ENCODE peak calls at places on chromosomes 7 and 10, in eight cellular contexts. E is lower lobe of right lung, T is GM23338, G is Caco-2, D is fibroblast of the aortic adventitia, C is cardiac muscle cell, F is mucosa of descending colon, U is fibroblast of pulmonary artery. K is an unnamed sample.
A peak's percentile ranks its signal among the peaks of the same experiment; 100 is the strongest.

GRCh38 chr10:71742301-71743098 is 22.9 kb upstream of the C10orf105 start:
- DNase-seq in G (no peak), D (no peak), U (no peak), T (no peak), F (no peak), C (no peak), E (no peak), K (no peak)

GRCh38 chr7:5396542-5396941 is 27.1 kb downstream of the TNRC18 start:
- DNase-seq in T (no peak), E (peak; percentile 78), C (no peak), U (no peak), G (no peak), D (no peak), F (peak; percentile 53), K (peak; percentile 80)

GRCh38 chr7:114158275-114158674 is 239.5 kb upstream of the PPP1R3A start:
- DNase-seq in E (no peak), F (no peak), C (no peak), U (no peak), D (no peak), G (no peak), T (no peak), K (no peak)

GRCh38 chr7:75604408-75604807 is 112.3 kb downstream of the SPDYE5 start:
- DNase-seq in T (no peak), D (no peak), F (no peak), G (no peak), C (no peak), E (no peak), U (no peak), K (no peak)

GRCh38 chr10:14355750-14356149 is 25.0 kb upstream of the FRMD4A start:
- DNase-seq in U (no peak), D (no peak), F (no peak), C (no peak), G (no peak), T (no peak), E (no peak), K (no peak)

GRCh38 chr7:94008537-94008936 is 4.4 kb upstream of the BET1 start:
- DNase-seq in E (no peak), D (no peak), F (no peak), C (no peak), T (no peak), G (no peak), U (peak; percentile 18), K (peak; percentile 40)

GRCh38 chr10:47243791-47244190 is 56.2 kb upstream of the GDF10 start:
- DNase-seq in U (no peak), G (no peak), T (no peak), F (no peak), C (no peak), E (no peak), D (no peak), K (no peak)

GRCh38 chr7:121288894-121289293 is 39.9 kb upstream of the WNT16 start:
- DNase-seq in T (no peak), U (peak; percentile 67), F (no peak), E (no peak), G (no peak), C (no peak), D (peak; percentile 69), K (peak; percentile 37)

GRCh38 chr10:21334891-21335696 is 190.4 kb downstream of the SKIDA1 start:
- DNase-seq in D (peak; percentile 98), G (peak; percentile 66), F (no peak), C (no peak), U (peak; percentile 90), E (no peak), T (no peak), K (peak; percentile 95)

GRCh38 chr7:134962270-134962669 is 24.0 kb upstream of the AGBL3 start:
- DNase-seq in E (no peak), T (peak; percentile 10), U (no peak), F (no peak), D (no peak), C (no peak), G (no peak), K (no peak)

GRCh38 chr10:89516149-89516832 is 19.1 kb downstream of the SLC16A12 start:
- DNase-seq in G (no peak), C (peak; percentile 67), U (peak; percentile 94), D (peak; percentile 89), F (no peak), T (peak; percentile 36), E (no peak), K (peak; percentile 64)

GRCh38 chr10:103609231-103610082 is 116.0 kb downstream of the NEURL1 start:
- DNase-seq in G (no peak), F (no peak), U (no peak), C (no peak), E (no peak), D (no peak), T (no peak), K (no peak)

GRCh38 chr7:151327659-151328058 is 14.0 kb upstream of the NUB1 start:
- DNase-seq in T (no peak), C (no peak), D (no peak), E (no peak), G (no peak), U (peak; percentile 25), F (no peak), K (peak; percentile 36)

GRCh38 chr7:5139998-5140397 is 50.0 kb upstream of the WIPI2 start:
- DNase-seq in G (peak; percentile 42), C (peak; percentile 38), F (peak; percentile 47), D (peak; percentile 8), U (peak; percentile 41), E (no peak), T (peak; percentile 73), K (peak; percentile 42)

GRCh38 chr10:13739178-13739577 is 152.4 kb downstream of the PRPF18 start:
- DNase-seq in F (no peak), G (no peak), C (no peak), T (no peak), U (no peak), D (no peak), E (no peak), K (no peak)

GRCh38 chr7:155052982-155053381 is 17.1 kb upstream of the HTR5A start:
- DNase-seq in F (no peak), T (no peak), D (no peak), U (no peak), C (no peak), G (no peak), E (no peak), K (no peak)

DNA sequence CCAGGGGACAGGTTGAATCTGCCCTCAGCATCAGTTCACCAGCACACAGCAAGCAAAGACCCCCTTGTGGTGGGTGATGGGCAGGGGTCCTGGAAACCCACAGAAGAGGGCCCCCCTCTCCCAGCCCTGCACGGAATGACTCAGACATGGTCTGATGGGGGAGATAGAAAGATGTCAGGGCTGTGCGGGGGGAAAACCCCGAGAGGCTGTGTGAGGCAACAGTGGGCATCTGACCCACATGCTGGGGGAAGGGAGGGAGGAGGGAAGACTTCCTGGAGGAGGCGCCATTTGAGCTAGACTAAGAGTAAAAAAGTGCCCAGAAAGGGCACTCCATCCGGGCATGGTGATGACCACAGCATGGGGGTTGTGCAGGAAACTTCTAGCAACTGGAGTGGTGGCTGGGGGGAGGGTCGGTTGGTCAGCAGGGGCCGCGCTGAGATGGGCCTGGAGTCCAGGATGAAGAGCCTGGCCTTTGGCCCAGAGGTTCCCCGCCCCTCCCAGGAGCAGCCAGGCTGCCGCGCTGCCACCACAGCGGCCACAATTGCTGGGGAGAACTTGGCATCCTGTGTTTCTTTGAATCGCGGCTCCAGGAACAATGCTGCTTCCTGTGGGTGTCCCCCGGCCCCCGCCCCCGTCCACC is 2.5 kb downstream of the LFNG start:
- DNase-seq in C (no peak), E (peak; percentile 74), T (no peak), F (peak; percentile 82), U (peak; percentile 44), G (no peak), D (no peak), K (peak; percentile 55)
- TF ChIP-seq CTCF in C (no peak), E (no peak), T (no peak), F (no peak), U (no peak), G (no peak), D (no peak), K (no peak)

GRCh38 chr7:95772298-95772770 is at the start of gene DYNC1I1:
- DNase-seq in E (peak; percentile 76), U (peak; percentile 54), T (peak; percentile 73), G (peak; percentile 65), F (peak; percentile 74), D (peak; percentile 19), C (peak; percentile 90), K (peak; percentile 66)
- TF ChIP-seq CTCF in E (no peak), U (no peak), T (no peak), G (no peak), F (no peak), D (no peak), C (no peak), K (no peak)

DNA sequence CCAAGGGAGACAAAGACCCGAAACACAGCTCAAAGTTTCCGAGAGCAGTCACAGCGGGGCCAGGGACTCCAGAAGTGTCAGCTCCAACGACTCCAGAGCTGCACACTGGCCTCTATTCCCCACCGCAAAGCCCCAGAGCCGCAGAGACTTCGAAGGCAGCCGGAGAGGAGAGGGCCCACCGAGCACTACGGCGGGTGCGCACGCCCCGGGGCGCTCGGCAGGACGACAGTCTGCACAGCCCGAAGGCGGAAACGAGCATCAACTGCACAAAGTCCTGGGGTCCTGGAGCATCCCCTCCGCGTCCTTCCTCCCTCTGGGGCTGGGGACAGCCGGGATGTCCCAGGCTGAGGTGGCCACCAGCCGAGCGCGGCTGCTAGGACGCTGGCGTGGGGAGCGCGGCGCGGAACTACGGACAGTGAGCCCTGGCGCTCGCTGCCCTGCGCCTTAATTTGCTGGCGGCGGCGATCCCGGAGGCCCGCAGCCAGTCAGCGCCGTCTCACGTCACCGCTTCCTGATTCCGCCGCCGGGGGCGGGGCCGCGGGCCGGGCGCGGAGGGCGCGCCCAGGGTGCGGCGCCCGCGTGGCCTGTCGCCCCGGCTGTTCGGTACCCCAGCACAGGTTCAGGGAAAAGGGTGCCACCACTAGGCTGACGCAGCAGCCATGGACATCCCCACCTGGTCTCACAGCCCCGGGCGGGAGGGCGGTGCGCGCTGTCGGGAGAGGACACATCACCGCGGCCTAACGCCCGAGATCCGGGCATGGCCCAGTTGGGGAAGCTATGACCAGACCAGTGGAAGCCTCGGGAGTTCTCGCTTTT is at the start of gene TBX20:
- DNase-seq in E (peak; percentile 59), U (peak; percentile 87), C (peak; percentile 93), G (peak; percentile 73), D (peak; percentile 74), F (peak; percentile 77), T (peak; percentile 82), K (no peak)
- TF ChIP-seq CTCF in E (no peak), U (no peak), C (no peak), G (no peak), D (no peak), F (no peak), T (no peak), K (no peak)

GRCh38 chr7:82167568-82168314 is 275.8 kb downstream of the CACNA2D1 start:
- DNase-seq in T (no peak), D (peak; percentile 18), E (no peak), C (peak; percentile 40), U (peak; percentile 44), F (no peak), G (no peak), K (no peak)

GRCh38 chr7:82164410-82164809 is 279.2 kb downstream of the CACNA2D1 start:
- DNase-seq in C (no peak), G (no peak), E (no peak), U (no peak), T (no peak), F (no peak), D (no peak), K (no peak)

GRCh38 chr7:82163586-82163985 is 280.0 kb downstream of the CACNA2D1 start:
- DNase-seq in D (no peak), G (no peak), F (no peak), T (no peak), U (no peak), C (no peak), E (no peak), K (no peak)

GRCh38 chr7:82166666-82167065 is 276.9 kb downstream of the CACNA2D1 start:
- DNase-seq in T (no peak), D (peak; percentile 24), G (no peak), C (no peak), E (no peak), U (peak; percentile 25), F (no peak), K (no peak)

GRCh38 chr7:82164813-82165212 is 278.8 kb downstream of the CACNA2D1 start:
- DNase-seq in D (peak; percentile 92), E (no peak), G (no peak), F (no peak), C (no peak), U (peak; percentile 84), T (peak; percentile 33), K (no peak)
- TF ChIP-seq CTCF in D (peak; percentile 46), E (no peak), G (no peak), F (no peak), C (peak; percentile 45), U (peak; percentile 48), T (peak; percentile 58), K (peak; percentile 8)

K was measured in MCF 10A.